ENCODE peak calls at places on chromosomes 4 and X, in six cellular contexts. One of them, this sample, is unnamed.

GRCh38 chr4:109183851-109184345 is 118.6 kb downstream of the COL25A1 start:
- DNase-seq in neural crest cell: no peak
- DNase-seq in GM12865: no peak
- DNase-seq in choroid plexus epithelial cell: no peak
- DNase-seq in uterus: no peak
- DNase-seq in upper lobe of right lung: no peak
- DNase-seq in this sample: no peak

GRCh38 chr4:29558789-29559188 is 1161.4 kb upstream of the PCDH7 start:
- DNase-seq in neural crest cell: no peak
- DNase-seq in GM12865: no peak
- DNase-seq in choroid plexus epithelial cell: no peak
- DNase-seq in uterus: no peak
- DNase-seq in upper lobe of right lung: no peak
- DNase-seq in this sample: no peak

GRCh38 chrX:101022020-101022419 is 29.9 kb downstream of the TRMT2B start:
- DNase-seq in neural crest cell: no peak
- DNase-seq in GM12865: no peak
- DNase-seq in choroid plexus epithelial cell: no peak
- DNase-seq in uterus: no peak
- DNase-seq in upper lobe of right lung: no peak
- DNase-seq in this sample: no peak

GRCh38 chrX:10526442-10526841 is 93.9 kb downstream of the MID1 start:
- DNase-seq in neural crest cell: no peak
- DNase-seq in GM12865: no peak
- DNase-seq in choroid plexus epithelial cell: no peak
- DNase-seq in uterus: no peak
- DNase-seq in upper lobe of right lung: no peak
- DNase-seq in this sample: no peak

GRCh38 chrX:47618923-47619485 is 653 bp downstream of the SYN1 start:
- DNase-seq in neural crest cell: no peak
- DNase-seq in GM12865: no peak
- DNase-seq in choroid plexus epithelial cell: no peak
- DNase-seq in uterus: no peak
- DNase-seq in upper lobe of right lung: no peak
- DNase-seq in this sample: no peak

GRCh38 chrX:18151661-18152060 is 69.0 kb downstream of the BEND2 start:
- DNase-seq in neural crest cell: no peak
- DNase-seq in GM12865: no peak
- DNase-seq in choroid plexus epithelial cell: no peak
- DNase-seq in uterus: no peak
- DNase-seq in upper lobe of right lung: no peak
- DNase-seq in this sample: no peak

GRCh38 chrX:103847174-103847870 is 15.3 kb upstream of the RAB9B start:
- DNase-seq in neural crest cell: no peak
- DNase-seq in GM12865: no peak
- DNase-seq in choroid plexus epithelial cell: peak; percentile 24
- DNase-seq in uterus: no peak
- DNase-seq in upper lobe of right lung: no peak
- DNase-seq in this sample: no peak

GRCh38 chr4:65943076-65943475 is 272.8 kb upstream of the EPHA5 start:
- DNase-seq in neural crest cell: no peak
- DNase-seq in GM12865: no peak
- DNase-seq in choroid plexus epithelial cell: peak; percentile 86
- DNase-seq in uterus: no peak
- DNase-seq in upper lobe of right lung: no peak
- DNase-seq in this sample: no peak

GRCh38 chr4:114780205-114780604 is 181.6 kb downstream of the UGT8 start:
- DNase-seq in neural crest cell: no peak
- DNase-seq in GM12865: peak; percentile 5
- DNase-seq in choroid plexus epithelial cell: peak; percentile 81
- DNase-seq in uterus: no peak
- DNase-seq in upper lobe of right lung: no peak
- DNase-seq in this sample: no peak

GRCh38 chrX:83145910-83146309 is 362.2 kb upstream of the POU3F4 start:
- DNase-seq in neural crest cell: no peak
- DNase-seq in GM12865: no peak
- DNase-seq in choroid plexus epithelial cell: no peak
- DNase-seq in uterus: no peak
- DNase-seq in upper lobe of right lung: no peak
- DNase-seq in this sample: no peak

GRCh38 chr4:140267576-140267975 is 105.9 kb upstream of the SCOC start:
- DNase-seq in neural crest cell: no peak
- DNase-seq in GM12865: no peak
- DNase-seq in choroid plexus epithelial cell: peak; percentile 72
- DNase-seq in uterus: no peak
- DNase-seq in upper lobe of right lung: no peak
- DNase-seq in this sample: no peak

GRCh38 chr4:183402771-183403170 is 41.7 kb upstream of the CDKN2AIP start:
- DNase-seq in neural crest cell: no peak
- DNase-seq in GM12865: no peak
- DNase-seq in choroid plexus epithelial cell: no peak
- DNase-seq in uterus: no peak
- DNase-seq in upper lobe of right lung: no peak
- DNase-seq in this sample: no peak

GRCh38 chr4:125781656-125782055 is 466.9 kb downstream of the FAT4 start:
- DNase-seq in neural crest cell: no peak
- DNase-seq in GM12865: no peak
- DNase-seq in choroid plexus epithelial cell: no peak
- DNase-seq in uterus: no peak
- DNase-seq in upper lobe of right lung: no peak
- DNase-seq in this sample: no peak

GRCh38 chr4:8744083-8744805 is 127.4 kb downstream of the HMX1 start:
- DNase-seq in neural crest cell: no peak
- DNase-seq in GM12865: no peak
- DNase-seq in choroid plexus epithelial cell: no peak
- DNase-seq in uterus: peak; percentile 2
- DNase-seq in upper lobe of right lung: peak; percentile 56
- DNase-seq in this sample: no peak

GRCh38 chrX:96244955-96245354 is 439.7 kb upstream of the DIAPH2 start:
- DNase-seq in neural crest cell: no peak
- DNase-seq in GM12865: no peak
- DNase-seq in choroid plexus epithelial cell: no peak
- DNase-seq in uterus: no peak
- DNase-seq in upper lobe of right lung: no peak
- DNase-seq in this sample: no peak

GRCh38 chrX:9494806-9495205 is 29.9 kb downstream of the TBL1X start:
- DNase-seq in neural crest cell: no peak
- DNase-seq in GM12865: no peak
- DNase-seq in choroid plexus epithelial cell: peak; percentile 25
- DNase-seq in uterus: peak; percentile 72
- DNase-seq in upper lobe of right lung: no peak
- DNase-seq in this sample: no peak

GRCh38 chr4:142474398-142475087 is 371.6 kb downstream of the INPP4B start:
- DNase-seq in neural crest cell: no peak
- DNase-seq in GM12865: peak; percentile 46
- DNase-seq in choroid plexus epithelial cell: no peak
- DNase-seq in uterus: no peak
- DNase-seq in upper lobe of right lung: no peak
- DNase-seq in this sample: no peak

GRCh38 chrX:108198420-108198819 is 106.8 kb downstream of the ATG4A start:
- DNase-seq in neural crest cell: no peak
- DNase-seq in GM12865: no peak
- DNase-seq in choroid plexus epithelial cell: peak; percentile 78
- DNase-seq in uterus: peak; percentile 69
- DNase-seq in upper lobe of right lung: no peak
- DNase-seq in this sample: no peak

GRCh38 chrX:16671005-16671404 is 21.0 kb downstream of the S100G start:
- DNase-seq in neural crest cell: no peak
- DNase-seq in GM12865: peak; percentile 18
- DNase-seq in choroid plexus epithelial cell: peak; percentile 77
- DNase-seq in uterus: peak; percentile 18
- DNase-seq in upper lobe of right lung: no peak
- DNase-seq in this sample: peak; percentile 54

GRCh38 chr4:76905521-76905920 is 7.6 kb upstream of the SOWAHB start:
- DNase-seq in neural crest cell: no peak
- DNase-seq in GM12865: no peak
- DNase-seq in choroid plexus epithelial cell: peak; percentile 85
- DNase-seq in uterus: no peak
- DNase-seq in upper lobe of right lung: no peak
- DNase-seq in this sample: no peak

GRCh38 chrX:123961268-123962005 is at the start of gene STAG2:
- DNase-seq in neural crest cell: peak; percentile 54
- DNase-seq in GM12865: peak; percentile 80
- DNase-seq in choroid plexus epithelial cell: peak; percentile 93
- DNase-seq in uterus: peak; percentile 86
- DNase-seq in upper lobe of right lung: peak; percentile 76
- DNase-seq in this sample: peak; percentile 55

GRCh38 chr4:150164956-150165355 is 86.7 kb downstream of the DCLK2 start:
- DNase-seq in neural crest cell: no peak
- DNase-seq in GM12865: no peak
- DNase-seq in choroid plexus epithelial cell: no peak
- DNase-seq in uterus: no peak
- DNase-seq in upper lobe of right lung: no peak
- DNase-seq in this sample: no peak

GRCh38 chr4:1130318-1131186 is 17.2 kb upstream of the RNF212 start:
- DNase-seq in neural crest cell: peak; percentile 69
- DNase-seq in GM12865: peak; percentile 88
- DNase-seq in choroid plexus epithelial cell: peak; percentile 89
- DNase-seq in uterus: peak; percentile 68
- DNase-seq in upper lobe of right lung: peak; percentile 79
- DNase-seq in this sample: peak; percentile 73

GRCh38 chr4:1122501-1122900 is 9.1 kb upstream of the RNF212 start:
- DNase-seq in neural crest cell: no peak
- DNase-seq in GM12865: no peak
- DNase-seq in choroid plexus epithelial cell: no peak
- DNase-seq in uterus: no peak
- DNase-seq in upper lobe of right lung: no peak
- DNase-seq in this sample: no peak

GRCh38 chr4:1126506-1126905 is 13.1 kb upstream of the RNF212 start:
- DNase-seq in neural crest cell: no peak
- DNase-seq in GM12865: no peak
- DNase-seq in choroid plexus epithelial cell: peak; percentile 26
- DNase-seq in uterus: no peak
- DNase-seq in upper lobe of right lung: no peak
- DNase-seq in this sample: no peak
- TF ChIP-seq CTCF in neural crest cell: no peak
- TF ChIP-seq CTCF in GM12865: no peak
- TF ChIP-seq CTCF in choroid plexus epithelial cell: no peak
- TF ChIP-seq CTCF in uterus: no peak
- TF ChIP-seq CTCF in upper lobe of right lung: no peak
- TF ChIP-seq CTCF in this sample: no peak

GRCh38 chr4:137630252-137630651 is 98.0 kb upstream of the PCDH18 start:
- DNase-seq in neural crest cell: no peak
- DNase-seq in GM12865: no peak
- DNase-seq in choroid plexus epithelial cell: no peak
- DNase-seq in uterus: no peak
- DNase-seq in upper lobe of right lung: no peak
- DNase-seq in this sample: no peak
- TF ChIP-seq CTCF in neural crest cell: no peak
- TF ChIP-seq CTCF in GM12865: no peak
- TF ChIP-seq CTCF in choroid plexus epithelial cell: no peak
- TF ChIP-seq CTCF in uterus: no peak
- TF ChIP-seq CTCF in upper lobe of right lung: no peak
- TF ChIP-seq CTCF in this sample: no peak

DNA sequence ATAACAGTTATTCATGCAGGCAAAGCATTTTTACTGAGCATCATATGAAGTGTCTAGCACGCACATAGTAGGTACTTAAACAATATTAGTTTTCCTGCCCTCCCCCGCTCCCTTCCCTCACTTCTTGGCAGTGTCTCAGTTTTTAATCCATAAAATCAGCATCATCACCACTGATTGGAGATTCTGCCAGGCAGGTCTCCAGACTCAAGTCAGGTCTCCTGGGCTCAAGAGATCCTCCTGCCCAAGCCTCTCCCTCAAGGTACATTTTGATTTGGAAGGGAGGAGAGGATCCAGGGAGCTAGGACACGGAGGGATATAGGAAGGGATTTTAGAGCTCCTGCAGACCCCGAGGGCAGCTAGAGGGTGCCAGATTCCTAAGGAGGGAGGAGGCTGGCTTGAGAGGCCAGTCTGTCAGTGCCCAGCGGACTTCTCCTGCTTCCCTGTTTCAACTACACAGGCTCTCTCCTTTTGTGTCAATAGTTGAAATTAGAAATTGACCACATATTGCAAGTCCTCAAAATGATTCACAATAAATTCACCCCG is 4.4 kb upstream of the FAT1 start:
- DNase-seq in neural crest cell: no peak
- DNase-seq in GM12865: no peak
- DNase-seq in choroid plexus epithelial cell: peak; percentile 47
- DNase-seq in uterus: no peak
- DNase-seq in upper lobe of right lung: no peak
- DNase-seq in this sample: no peak
- TF ChIP-seq CTCF in neural crest cell: no peak
- TF ChIP-seq CTCF in GM12865: no peak
- TF ChIP-seq CTCF in choroid plexus epithelial cell: peak; percentile 35
- TF ChIP-seq CTCF in uterus: no peak
- TF ChIP-seq CTCF in upper lobe of right lung: no peak
- TF ChIP-seq CTCF in this sample: no peak

DNA sequence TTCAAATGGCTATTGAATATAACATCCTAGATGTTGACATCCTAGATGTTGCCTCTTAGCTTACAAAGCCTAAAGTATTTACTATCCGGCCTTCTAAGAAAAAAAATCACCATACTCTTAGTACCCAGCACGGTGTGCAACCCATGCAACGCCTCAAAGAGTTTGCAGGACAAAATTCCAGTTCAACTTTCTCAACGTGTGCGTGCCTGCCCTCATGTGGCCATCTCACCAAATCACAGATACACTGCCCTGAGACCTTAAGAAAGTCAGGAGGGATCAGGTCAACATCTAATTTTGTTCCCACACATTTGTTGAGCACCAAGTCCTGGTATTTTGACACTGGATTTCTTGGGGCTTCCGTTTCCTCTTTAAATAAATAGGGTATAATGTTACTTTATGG is 68.3 kb downstream of the CRMP1 start:
- DNase-seq in neural crest cell: peak; percentile 21
- DNase-seq in GM12865: peak; percentile 16
- DNase-seq in choroid plexus epithelial cell: peak; percentile 71
- DNase-seq in uterus: no peak
- DNase-seq in upper lobe of right lung: no peak
- DNase-seq in this sample: peak; percentile 47
- TF ChIP-seq CTCF in neural crest cell: peak; percentile 61
- TF ChIP-seq CTCF in GM12865: peak; percentile 41
- TF ChIP-seq CTCF in choroid plexus epithelial cell: peak; percentile 80
- TF ChIP-seq CTCF in uterus: peak; percentile 11
- TF ChIP-seq CTCF in upper lobe of right lung: peak; percentile 52
- TF ChIP-seq CTCF in this sample: peak; percentile 61

DNA sequence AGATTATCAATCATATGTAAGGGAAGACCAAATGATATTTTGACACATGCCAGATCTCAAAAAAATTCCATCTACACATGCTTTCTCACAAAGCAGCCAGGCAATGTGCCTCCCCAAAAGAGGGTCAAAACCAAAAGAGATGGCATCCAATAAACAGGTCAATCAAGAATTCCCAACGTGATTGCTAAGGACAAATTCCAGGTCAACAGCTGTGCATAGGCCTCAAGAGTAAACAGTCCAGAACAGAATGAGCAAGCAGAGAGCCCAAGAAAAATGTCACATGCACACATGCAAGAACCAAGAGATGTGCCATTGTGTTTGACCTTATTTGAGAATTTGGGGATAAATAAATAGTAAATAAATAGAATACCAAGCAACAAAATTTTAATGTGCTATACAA is 136.7 kb downstream of the APBB2 start:
- DNase-seq in neural crest cell: no peak
- DNase-seq in GM12865: no peak
- DNase-seq in choroid plexus epithelial cell: no peak
- DNase-seq in uterus: no peak
- DNase-seq in upper lobe of right lung: no peak
- DNase-seq in this sample: no peak
- TF ChIP-seq CTCF in neural crest cell: no peak
- TF ChIP-seq CTCF in GM12865: no peak
- TF ChIP-seq CTCF in choroid plexus epithelial cell: no peak
- TF ChIP-seq CTCF in uterus: no peak
- TF ChIP-seq CTCF in upper lobe of right lung: no peak
- TF ChIP-seq CTCF in this sample: no peak

GRCh38 chrX:73262991-73263390 is 48.3 kb upstream of the NAP1L2 start:
- DNase-seq in neural crest cell: no peak
- DNase-seq in GM12865: peak; percentile 0
- DNase-seq in choroid plexus epithelial cell: peak; percentile 4
- DNase-seq in uterus: no peak
- DNase-seq in upper lobe of right lung: no peak
- DNase-seq in this sample: peak; percentile 4
- TF ChIP-seq CTCF in neural crest cell: peak; percentile 47
- TF ChIP-seq CTCF in GM12865: no peak
- TF ChIP-seq CTCF in choroid plexus epithelial cell: peak; percentile 4
- TF ChIP-seq CTCF in uterus: no peak
- TF ChIP-seq CTCF in upper lobe of right lung: no peak
- TF ChIP-seq CTCF in this sample: peak; percentile 30

This sample was measured in GM13977.